ENCODE peak calls at places on chromosomes 5 and 9, in five cellular contexts. H, A, Z, I and J are unnamed samples.

GRCh38 chr9:86355814-86356213 is 1.6 kb upstream of the TUT7 start:
- DNase-seq in H (no peak), A (no peak), Z (no peak), I (no peak), J (no peak)

GRCh38 chr5:178267876-178268275 is 35.3 kb upstream of the PHYKPL start:
- DNase-seq in H (no peak), A (no peak), Z (no peak), I (no peak), J (no peak)

GRCh38 chr9:110623462-110624025 is 44.0 kb upstream of the SVEP1 start:
- DNase-seq in H (peak), A (peak), Z (peak), I (no peak), J (peak)

GRCh38 chr9:23559522-23559921 is 266.5 kb downstream of the ELAVL2 start:
- DNase-seq in H (no peak), A (no peak), Z (no peak), I (no peak), J (no peak)

GRCh38 chr5:114407783-114408182 is 45.9 kb downstream of the KCNN2 start:
- DNase-seq in H (no peak), A (no peak), Z (no peak), I (no peak), J (no peak)

GRCh38 chr5:149108651-149109280 is 32.5 kb upstream of the ABLIM3 start:
- DNase-seq in H (no peak), A (no peak), Z (no peak), I (no peak), J (no peak)

GRCh38 chr5:1007221-1007680 is 1.4 kb upstream of the NKD2 start:
- DNase-seq in H (no peak), A (no peak), Z (no peak), I (peak), J (no peak)

GRCh38 chr5:16628376-16628775 is 11.6 kb upstream of the RETREG1 start:
- DNase-seq in H (no peak), A (no peak), Z (no peak), I (no peak), J (no peak)

GRCh38 chr9:69885474-69885929 is 64.9 kb downstream of the CFAP95 start:
- DNase-seq in H (no peak), A (no peak), Z (no peak), I (no peak), J (no peak)

GRCh38 chr5:96387616-96388015 is 45.4 kb downstream of the PCSK1 start:
- DNase-seq in H (no peak), A (no peak), Z (no peak), I (no peak), J (no peak)

GRCh38 chr9:110027624-110028023 is 180.3 kb downstream of the C9orf152 start:
- DNase-seq in H (no peak), A (peak), Z (no peak), I (no peak), J (peak)

GRCh38 chr9:27212621-27213020 is 84.3 kb downstream of the EQTN start:
- DNase-seq in H (no peak), A (no peak), Z (no peak), I (no peak), J (no peak)

GRCh38 chr9:113219972-113220371 is 1.1 kb downstream of the FKBP15 start:
- DNase-seq in H (no peak), A (no peak), Z (peak), I (no peak), J (no peak)

GRCh38 chr5:6675784-6676499 is 37.3 kb upstream of the TENT4A start:
- DNase-seq in H (no peak), A (no peak), Z (no peak), I (no peak), J (no peak)

GRCh38 chr5:6812800-6813731 is 99.8 kb downstream of the TENT4A start:
- DNase-seq in H (no peak), A (peak), Z (no peak), I (no peak), J (no peak)

GRCh38 chr5:132471944-132472343 is 18.6 kb downstream of the IRF1 start:
- DNase-seq in H (no peak), A (no peak), Z (no peak), I (peak), J (no peak)

GRCh38 chr9:38118862-38119435 is 49.9 kb upstream of the SHB start:
- DNase-seq in H (no peak), A (no peak), Z (no peak), I (peak), J (no peak)

GRCh38 chr5:64505769-64506566 is at the start of gene RGS7BP:
- DNase-seq in H (no peak), A (no peak), Z (peak), I (peak), J (peak)

GRCh38 chr9:34971146-34971811 is 13.2 kb downstream of the PHF24 start:
- DNase-seq in H (no peak), A (no peak), Z (no peak), I (no peak), J (no peak)

GRCh38 chr9:6757988-6758417 is 230 bp downstream of the KDM4C start:
- DNase-seq in H (peak), A (peak), Z (no peak), I (peak), J (no peak)

GRCh38 chr9:136502940-136503550 is 20.2 kb upstream of the SEC16A start:
- DNase-seq in H (no peak), A (no peak), Z (no peak), I (no peak), J (no peak)

GRCh38 chr5:61823796-61824195 is 482.2 kb upstream of the KIF2A start:
- DNase-seq in H (no peak), A (no peak), Z (no peak), I (no peak), J (no peak)

GRCh38 chr5:31149072-31149471 is 44.4 kb upstream of the CDH6 start:
- DNase-seq in H (no peak), A (no peak), Z (no peak), I (no peak), J (no peak)

GRCh38 chr9:136610426-136610825 is 52.3 kb upstream of the EGFL7 start:
- DNase-seq in H (no peak), A (no peak), Z (no peak), I (no peak), J (no peak)

GRCh38 chr9:110578896-110579752 is at the start of gene SVEP1:
- DNase-seq in H (no peak), A (peak), Z (peak), I (peak), J (peak)

GRCh38 chr5:23704176-23704855 is 196.9 kb downstream of the PRDM9 start:
- DNase-seq in H (no peak), A (no peak), Z (no peak), I (no peak), J (no peak)

GRCh38 chr5:187042-187431 is 4.3 kb upstream of the LRRC14B start:
- DNase-seq in H (no peak), A (no peak), Z (no peak), I (peak), J (no peak)

GRCh38 chr5:75202935-75203334 is 33.7 kb downstream of the ANKRD31 start:
- DNase-seq in H (no peak), A (no peak), Z (no peak), I (no peak), J (no peak)

GRCh38 chr5:158718738-158719505 is 380.8 kb downstream of the EBF1 start:
- DNase-seq in H (no peak), A (no peak), Z (no peak), I (no peak), J (no peak)

GRCh38 chr9:112012026-112012902 is 115.7 kb downstream of the UGCG start:
- DNase-seq in H (no peak), A (peak), Z (peak), I (no peak), J (no peak)

GRCh38 chr9:125911861-125912260 is 164.7 kb downstream of the PBX3 start:
- DNase-seq in H (no peak), A (no peak), Z (no peak), I (no peak), J (no peak)

GRCh38 chr5:88861213-88861612 is 21.8 kb downstream of the MEF2C start:
- DNase-seq in H (no peak), A (no peak), Z (no peak), I (no peak), J (no peak)

GRCh38 chr5:153893809-153894208 is 144.9 kb downstream of the FAM114A2 start:
- DNase-seq in H (no peak), A (no peak), Z (no peak), I (no peak), J (no peak)

GRCh38 chr5:7606840-7607453 is 211.0 kb downstream of the ADCY2 start:
- DNase-seq in H (no peak), A (no peak), Z (no peak), I (no peak), J (no peak)

GRCh38 chr9:107819772-107820171 is 330.2 kb upstream of the KLF4 start:
- DNase-seq in H (no peak), A (no peak), Z (no peak), I (no peak), J (no peak)